ENCODE peak calls at places on chromosomes 13 and 19, in four cellular contexts. S is H1, D is GM12878, Q is HepG2. U is an unnamed sample.

GRCh38 chr13:40599722-40600121 is 66.7 kb downstream of the FOXO1 start:
- DNase-seq in S (no peak), D (no peak), Q (no peak), U (no peak)

GRCh38 chr19:15250635-15250993 is 18.4 kb upstream of the EPHX3 start:
- DNase-seq in S (no peak), D (no peak), Q (no peak), U (no peak)

GRCh38 chr13:21119526-21119925 is 56.8 kb downstream of the SKA3 start:
- DNase-seq in S (no peak), D (no peak), Q (no peak), U (no peak)

GRCh38 chr13:20035130-20035529 is 76.6 kb downstream of the ZMYM2 start:
- DNase-seq in S (no peak), D (no peak), Q (no peak), U (no peak)

GRCh38 chr19:39052243-39052746 is 19.9 kb upstream of the FBXO27 start:
- DNase-seq in S (peak; percentile 95), D (no peak), Q (peak; percentile 48), U (peak; percentile 78)

GRCh38 chr19:18059902-18060301 is 26.8 kb downstream of the IL12RB1 start:
- DNase-seq in S (no peak), D (no peak), Q (no peak), U (no peak)

GRCh38 chr19:48752511-48753365 is at the start of gene FUT1:
- DNase-seq in S (peak; percentile 94), D (no peak), Q (no peak), U (peak; percentile 62)

GRCh38 chr13:90974249-90974954 is 373.1 kb upstream of the MIR17HG start:
- DNase-seq in S (no peak), D (no peak), Q (no peak), U (no peak)

GRCh38 chr19:1394252-1395193 is 6.8 kb downstream of the GAMT start:
- DNase-seq in S (no peak), D (no peak), Q (no peak), U (peak; percentile 59)

GRCh38 chr13:77053192-77053591 is 26.2 kb upstream of the FBXL3 start:
- DNase-seq in S (no peak), D (no peak), Q (no peak), U (no peak)

GRCh38 chr19:38250428-38250820 is 5.8 kb downstream of the PPP1R14A start:
- DNase-seq in S (no peak), D (no peak), Q (no peak), U (no peak)

GRCh38 chr13:51781246-51782022 is 22.5 kb downstream of the DHRS12 start:
- DNase-seq in S (no peak), D (no peak), Q (no peak), U (no peak)

GRCh38 chr19:18392417-18392816 is 5.0 kb downstream of the LRRC25 start:
- DNase-seq in S (no peak), D (no peak), Q (no peak), U (peak; percentile 62)

GRCh38 chr13:59374720-59375119 is 789.0 kb downstream of the DIAPH3 start:
- DNase-seq in S (no peak), D (no peak), Q (no peak), U (no peak)

GRCh38 chr19:18774782-18775444 is 16.2 kb downstream of the COMP start:
- DNase-seq in S (no peak), D (no peak), Q (no peak), U (no peak)

GRCh38 chr13:74641586-74641985 is 507.4 kb upstream of the KLF12 start:
- DNase-seq in S (no peak), D (no peak), Q (no peak), U (no peak)

GRCh38 chr13:41562083-41562482 is 104.7 kb downstream of the RGCC start:
- DNase-seq in S (no peak), D (no peak), Q (no peak), U (no peak)

GRCh38 chr13:77810430-77810829 is 108.2 kb downstream of the EDNRB start:
- DNase-seq in S (no peak), D (no peak), Q (no peak), U (no peak)

GRCh38 chr13:40813662-40814454 is 24.4 kb downstream of the SLC25A15 start:
- DNase-seq in S (peak; percentile 57), D (no peak), Q (peak; percentile 30), U (peak; percentile 12)

GRCh38 chr13:98327326-98328314 is 150.6 kb upstream of the RNF113B start:
- DNase-seq in S (no peak), D (no peak), Q (peak; percentile 88), U (no peak)

GRCh38 chr19:58407658-58408151 is 744 bp upstream of the ZNF584 start:
- DNase-seq in S (no peak), D (no peak), Q (peak; percentile 57), U (no peak)

GRCh38 chr13:102580552-102581169 is 16.1 kb upstream of the TPP2 start:
- DNase-seq in S (no peak), D (no peak), Q (peak; percentile 55), U (peak; percentile 39)

GRCh38 chr13:45512148-45512498 is 47.4 kb downstream of the COG3 start:
- DNase-seq in S (no peak), D (no peak), Q (no peak), U (no peak)

GRCh38 chr19:47469719-47470118 is 2.0 kb downstream of the SLC8A2 start:
- DNase-seq in S (no peak), D (no peak), Q (no peak), U (no peak)

GRCh38 chr13:23639672-23640275 is 69.6 kb downstream of the TNFRSF19 start:
- DNase-seq in S (no peak), D (no peak), Q (no peak), U (no peak)

GRCh38 chr19:1324792-1325567 is 39.3 kb downstream of the EFNA2 start:
- DNase-seq in S (no peak), D (no peak), Q (peak; percentile 82), U (peak; percentile 86)

GRCh38 chr13:39463611-39464010 is 139.4 kb downstream of the LHFPL6 start:
- DNase-seq in S (no peak), D (no peak), Q (no peak), U (no peak)

GRCh38 chr13:39462906-39463305 is 140.1 kb downstream of the LHFPL6 start:
- DNase-seq in S (no peak), D (no peak), Q (no peak), U (no peak)

GRCh38 chr13:39462456-39462855 is 140.5 kb downstream of the LHFPL6 start:
- DNase-seq in S (no peak), D (no peak), Q (no peak), U (no peak)

GRCh38 chr13:39468306-39468705 is 134.7 kb downstream of the LHFPL6 start:
- DNase-seq in S (no peak), D (no peak), Q (no peak), U (no peak)
- TF ChIP-seq ATF2 in S (no peak), D (no peak), Q (no peak), U (no peak)

GRCh38 chr13:44136693-44137268 is 236.8 kb upstream of the SERP2 start:
- DNase-seq in S (no peak), D (no peak), Q (no peak), U (no peak)
- TF ChIP-seq EZH2 in S (no peak), D (no peak), Q (no peak), U (no peak)

GRCh38 chr13:26758496-26759155 is 2.0 kb downstream of the GPR12 start:
- DNase-seq in S (no peak), D (no peak), Q (no peak), U (no peak)
- TF ChIP-seq ATF2 in S (no peak), D (no peak), Q (no peak), U (no peak)

DNA sequence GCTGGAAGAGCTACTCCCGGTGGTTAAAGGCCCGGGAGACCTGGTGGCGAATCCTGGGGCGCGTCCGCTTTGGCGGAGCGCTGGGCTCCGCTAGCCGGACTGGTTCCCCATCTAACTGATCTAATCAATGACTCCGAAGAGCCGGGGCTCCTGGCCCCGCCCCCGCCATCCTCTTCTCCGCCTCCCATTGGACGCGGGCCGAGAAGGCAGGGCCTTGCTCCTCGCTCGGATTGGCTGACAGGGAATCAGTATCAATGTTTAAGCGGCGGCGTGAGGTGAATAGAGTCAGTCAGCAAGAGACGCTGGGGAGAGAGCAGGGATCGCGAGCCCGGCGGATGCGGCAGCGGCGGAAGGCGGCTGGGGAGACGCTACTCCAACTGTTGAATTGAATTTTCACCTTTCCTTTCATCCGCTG is 1.7 kb upstream of the PCDH17 start:
- DNase-seq in S (peak; percentile 97), D (no peak), Q (no peak), U (peak; percentile 11)
- TF ChIP-seq EZH2 in S (no peak), D (no peak), Q (no peak), U (no peak)

GRCh38 chr13:27853871-27854270 is 61.6 kb downstream of the GSX1 start:
- DNase-seq in S (no peak), D (no peak), Q (no peak), U (no peak)

GRCh38 chr13:27852491-27852890 is 60.2 kb downstream of the GSX1 start:
- DNase-seq in S (no peak), D (no peak), Q (no peak), U (no peak)

GRCh38 chr13:27851481-27851880 is 59.2 kb downstream of the GSX1 start:
- DNase-seq in S (no peak), D (no peak), Q (no peak), U (no peak)

GRCh38 chr13:27853345-27853744 is 61.1 kb downstream of the GSX1 start:
- DNase-seq in S (no peak), D (no peak), Q (no peak), U (no peak)

GRCh38 chr13:27851049-27851448 is 58.8 kb downstream of the GSX1 start:
- DNase-seq in S (no peak), D (no peak), Q (no peak), U (no peak)
- TF ChIP-seq ATF2 in S (no peak), D (no peak), Q (no peak), U (no peak)

DNA sequence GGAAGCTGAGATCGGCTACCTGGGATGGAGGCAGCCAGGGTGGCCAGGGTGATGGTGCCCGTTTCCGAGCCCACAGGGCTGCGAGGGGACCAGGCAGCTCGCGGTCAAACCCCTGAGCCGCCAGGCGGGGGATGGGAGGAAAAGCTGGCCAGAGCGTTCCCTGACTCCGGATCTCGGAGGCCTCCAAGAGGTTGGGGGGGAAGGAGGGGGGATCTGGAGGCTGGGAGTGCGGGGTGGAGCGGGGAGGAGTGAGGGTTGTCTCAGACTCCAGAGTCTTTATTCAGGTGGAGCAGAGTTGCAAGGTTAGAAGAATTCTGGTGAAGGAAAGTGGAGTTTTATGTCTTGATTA is 1.1 kb downstream of the CACNG7 start:
- DNase-seq in S (peak; percentile 67), D (no peak), Q (no peak), U (no peak)
- TF ChIP-seq EZH2 in S (no peak), D (no peak), Q (no peak), U (no peak)

GRCh38 chr13:95212962-95213850 is 88.0 kb downstream of the ABCC4 start:
- DNase-seq in S (no peak), D (no peak), Q (no peak), U (no peak)
- TF ChIP-seq ATF2 in S (no peak), D (no peak), Q (no peak), U (no peak)